ENCODE peak calls at places on chromosomes 6 and 20, in four cellular contexts. Y, W, N and F are unnamed samples.

GRCh38 chr6:111503660-111504059 is 20.6 kb upstream of the REV3L start:
- DNase-seq in W (no peak), N (peak), Y (no peak), F (no peak)

GRCh38 chr6:11971154-11971553 is 41.0 kb upstream of the HIVEP1 start:
- DNase-seq in Y (no peak), N (no peak), W (no peak), F (peak)

GRCh38 chr20:18524646-18525045 is 16.9 kb downstream of the SEC23B start:
- DNase-seq in Y (no peak), W (no peak), N (no peak), F (no peak)

GRCh38 chr6:166561766-166562165 is 24.7 kb downstream of the RAMACL start:
- DNase-seq in N (no peak), W (no peak), Y (no peak), F (no peak)

GRCh38 chr6:155121699-155122098 is 126.6 kb downstream of the TIAM2 start:
- DNase-seq in Y (no peak), W (no peak), N (peak), F (no peak)

GRCh38 chr20:57147185-57147584 is 119.3 kb downstream of the BMP7 start:
- DNase-seq in Y (no peak), W (no peak), N (no peak), F (no peak)

GRCh38 chr6:41683460-41684310 is 45.4 kb downstream of the MDFI start:
- DNase-seq in W (peak), N (peak), Y (peak), F (peak)

GRCh38 chr6:21141616-21142303 is 451.8 kb upstream of the SOX4 start:
- DNase-seq in W (no peak), N (no peak), Y (no peak), F (no peak)

GRCh38 chr6:166330612-166331011 is 11.7 kb downstream of the SFT2D1 start:
- DNase-seq in W (no peak), N (peak), Y (no peak), F (no peak)

GRCh38 chr6:143603474-143603873 is 74.3 kb upstream of the PHACTR2 start:
- DNase-seq in N (no peak), Y (no peak), W (no peak), F (no peak)

GRCh38 chr6:166449641-166450040 is 66.9 kb upstream of the MPC1 start:
- DNase-seq in W (no peak), Y (no peak), N (no peak), F (no peak)

GRCh38 chr6:56490994-56491393 is 151.7 kb downstream of the DST start:
- DNase-seq in W (no peak), Y (no peak), N (no peak), F (no peak)

GRCh38 chr6:41877051-41877680 is 18.0 kb downstream of the USP49 start:
- DNase-seq in Y (no peak), W (no peak), N (no peak), F (no peak)

DNA sequence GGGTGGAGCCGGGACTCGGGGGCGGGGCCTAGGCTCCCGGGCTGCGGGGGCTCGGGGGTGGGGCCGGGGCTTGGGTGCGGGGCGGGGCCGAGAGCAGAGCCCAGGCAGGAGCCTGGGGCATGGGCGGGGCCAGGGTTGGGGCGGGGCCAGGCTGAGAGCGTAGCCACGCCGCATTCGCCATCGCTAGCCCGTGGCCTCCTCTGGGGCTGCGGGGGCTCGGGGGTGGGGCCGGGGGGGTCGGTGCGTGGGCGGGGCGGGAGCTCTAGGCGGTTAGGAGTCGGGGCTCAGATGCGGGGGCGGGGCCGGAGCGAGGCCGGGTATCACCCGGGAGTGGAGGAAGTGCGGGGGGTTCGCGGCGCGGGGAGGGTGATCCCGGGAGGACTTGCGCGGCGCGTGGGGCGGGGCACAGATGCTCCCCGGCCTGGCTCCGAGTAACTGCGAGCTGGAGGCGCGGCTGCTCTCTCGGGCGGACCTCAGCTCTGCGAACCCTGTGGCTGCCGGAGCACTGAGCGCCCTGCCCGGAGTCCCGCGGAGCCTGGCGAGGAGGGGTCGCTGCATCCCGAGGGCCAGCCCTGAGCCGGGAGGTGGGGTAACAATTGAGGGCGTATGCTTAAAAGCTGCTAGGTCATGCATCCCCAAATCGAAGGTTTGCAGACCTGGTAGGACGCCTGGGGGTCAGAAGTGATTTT is 434 bp upstream of the ECI2 start:
- DNase-seq in N (peak), W (peak), Y (peak), F (peak)
- TF ChIP-seq CTCF in N (peak), W (no peak), Y (no peak), F (no peak)

GRCh38 chr20:11734431-11734830 is 183.3 kb upstream of the BTBD3 start:
- DNase-seq in N (no peak), W (no peak), Y (no peak), F (no peak)
- TF ChIP-seq CTCF in N (no peak), W (no peak), Y (no peak), F (no peak)

DNA sequence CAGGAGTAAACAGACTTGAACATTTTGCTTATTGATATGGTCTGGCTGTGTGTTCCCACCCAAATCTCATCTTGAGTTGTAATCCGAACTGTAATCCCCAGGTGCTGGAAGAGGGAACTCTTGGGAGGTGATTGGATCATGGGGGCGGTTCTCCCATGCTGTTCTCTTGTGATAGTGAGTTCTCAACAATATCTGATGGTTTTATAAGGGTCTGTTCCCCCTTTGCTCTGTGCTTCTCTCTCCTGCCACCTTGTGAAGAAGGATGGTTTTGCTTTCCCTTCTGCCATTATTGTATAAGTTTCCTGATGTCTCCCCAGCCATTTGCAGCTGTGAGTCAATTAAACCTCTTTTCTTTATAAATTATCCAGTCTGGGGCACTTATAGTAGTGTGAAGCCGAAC is 40.0 kb downstream of the MYLIP start:
- DNase-seq in W (no peak), Y (no peak), N (no peak), F (no peak)
- TF ChIP-seq CTCF in W (no peak), Y (no peak), N (peak), F (peak)

GRCh38 chr6:134589512-134589911 is 271.6 kb upstream of the SGK1 start:
- DNase-seq in N (no peak), W (no peak), Y (no peak), F (peak)

GRCh38 chr6:134588267-134588666 is 270.4 kb upstream of the SGK1 start:
- DNase-seq in Y (no peak), W (no peak), N (no peak), F (no peak)

GRCh38 chr6:134590449-134590848 is 272.5 kb upstream of the SGK1 start:
- DNase-seq in N (no peak), Y (no peak), W (no peak), F (no peak)

GRCh38 chr6:134584809-134585528 is 267.1 kb upstream of the SGK1 start:
- DNase-seq in Y (no peak), W (no peak), N (no peak), F (no peak)

DNA sequence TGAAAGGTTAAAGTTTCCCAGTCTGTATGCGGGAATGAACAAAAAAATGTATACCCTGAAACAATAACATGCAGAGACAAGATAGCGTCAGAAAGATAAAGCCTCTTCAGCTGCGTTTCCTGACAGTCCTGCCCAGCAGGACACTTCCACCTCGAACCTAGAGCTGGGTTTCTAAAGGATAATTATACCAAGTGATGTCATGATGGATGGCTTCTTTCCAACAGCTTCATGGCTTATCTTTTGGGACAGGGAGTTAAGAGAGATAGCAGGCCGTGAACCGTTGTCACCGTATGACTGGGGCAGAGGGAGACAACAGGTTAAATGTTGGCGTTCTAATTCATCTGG is 267.6 kb upstream of the SGK1 start:
- DNase-seq in W (no peak), N (no peak), Y (no peak), F (no peak)
- TF ChIP-seq CTCF in W (no peak), N (no peak), Y (no peak), F (no peak)

GRCh38 chr6:38336922-38337321 is 302.8 kb downstream of the BTBD9 start:
- DNase-seq in N (no peak), Y (no peak), W (no peak), F (no peak)

GRCh38 chr6:38341501-38341900 is 298.2 kb downstream of the BTBD9 start:
- DNase-seq in N (no peak), Y (no peak), W (no peak), F (no peak)

GRCh38 chr6:38339914-38340313 is 299.8 kb downstream of the BTBD9 start:
- DNase-seq in W (no peak), Y (no peak), N (no peak), F (no peak)

DNA sequence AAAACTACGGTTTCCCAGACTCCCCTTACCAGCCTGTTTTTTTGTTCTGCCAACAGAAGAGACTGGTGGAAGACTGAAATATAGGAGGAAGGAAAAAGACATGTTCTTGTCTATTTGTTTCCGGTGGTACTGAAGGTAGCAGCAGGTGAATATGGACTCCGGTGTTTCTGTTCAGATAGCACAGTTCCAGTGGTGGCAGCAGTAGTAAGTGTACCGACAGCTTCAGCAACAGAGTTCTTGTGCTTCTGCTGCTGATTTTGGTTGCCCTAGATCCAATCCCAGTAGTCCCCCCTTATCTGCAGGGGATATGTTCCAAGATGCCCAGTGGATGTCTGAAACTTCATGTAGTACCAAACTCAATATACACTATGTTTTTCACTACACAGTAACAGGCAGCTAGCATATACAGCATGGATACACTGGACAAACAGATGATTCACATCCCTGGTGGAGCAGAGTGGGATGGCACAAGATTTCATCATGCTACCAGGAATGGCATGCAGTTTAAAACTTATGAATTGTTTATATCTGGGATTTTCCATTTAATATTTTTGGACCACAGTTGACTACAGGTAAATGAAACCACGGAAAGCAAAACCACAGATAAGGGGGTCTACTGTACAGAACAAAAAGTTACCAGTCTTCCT is 301.8 kb downstream of the BTBD9 start:
- DNase-seq in Y (no peak), W (no peak), N (no peak), F (peak)
- TF ChIP-seq CTCF in Y (no peak), W (no peak), N (peak), F (peak)

GRCh38 chr6:163422574-163422973 is 8.1 kb downstream of the QKI start:
- DNase-seq in Y (no peak), N (no peak), W (no peak), F (no peak)

GRCh38 chr6:163418273-163419029 is 3.9 kb downstream of the QKI start:
- DNase-seq in W (no peak), Y (no peak), N (no peak), F (no peak)

GRCh38 chr6:163417595-163417994 is 3.1 kb downstream of the QKI start:
- DNase-seq in Y (no peak), W (no peak), N (no peak), F (no peak)

GRCh38 chr6:163420315-163420667 is 5.8 kb downstream of the QKI start:
- DNase-seq in W (no peak), N (no peak), Y (no peak), F (no peak)

GRCh38 chr6:163419413-163420314 is 5.1 kb downstream of the QKI start:
- DNase-seq in N (no peak), W (no peak), Y (no peak), F (peak)
- TF ChIP-seq CTCF in N (no peak), W (no peak), Y (no peak), F (no peak)